ENCODE peak calls at places on chromosome X, in nine cellular contexts. One of them, this sample, is unnamed.

GRCh38 chrX:45134303-45134702 is 66.4 kb downstream of the DIPK2B start:
- DNase-seq in KG1: no peak
- DNase-seq in occipital lobe: peak
- DNase-seq in aorta: no peak
- DNase-seq in AG10803: no peak
- DNase-seq in amniotic stem cell: no peak
- DNase-seq in HFF-Myc: no peak
- DNase-seq in HS-5: no peak
- DNase-seq in coronary artery: no peak
- DNase-seq in this sample: no peak

GRCh38 chrX:9369802-9370291 is 95.0 kb upstream of the TBL1X start:
- DNase-seq in coronary artery: no peak
- DNase-seq in HFF-Myc: no peak
- DNase-seq in aorta: no peak
- DNase-seq in AG10803: no peak
- DNase-seq in KG1: no peak
- DNase-seq in occipital lobe: no peak
- DNase-seq in HS-5: no peak
- DNase-seq in amniotic stem cell: no peak
- DNase-seq in this sample: no peak

GRCh38 chrX:30620980-30621716 is 32.1 kb upstream of the GK start:
- DNase-seq in HFF-Myc: peak
- DNase-seq in occipital lobe: no peak
- DNase-seq in coronary artery: no peak
- DNase-seq in AG10803: peak
- DNase-seq in amniotic stem cell: peak
- DNase-seq in HS-5: peak
- DNase-seq in aorta: no peak
- DNase-seq in KG1: no peak
- DNase-seq in this sample: no peak

GRCh38 chrX:96774116-96774515 is 89.5 kb downstream of the DIAPH2 start:
- DNase-seq in coronary artery: no peak
- DNase-seq in KG1: no peak
- DNase-seq in amniotic stem cell: no peak
- DNase-seq in HFF-Myc: no peak
- DNase-seq in occipital lobe: no peak
- DNase-seq in HS-5: no peak
- DNase-seq in AG10803: no peak
- DNase-seq in aorta: no peak
- DNase-seq in this sample: no peak

GRCh38 chrX:8194216-8194615 is 23.1 kb upstream of the VCX2 start:
- DNase-seq in occipital lobe: no peak
- DNase-seq in AG10803: no peak
- DNase-seq in amniotic stem cell: no peak
- DNase-seq in KG1: no peak
- DNase-seq in aorta: no peak
- DNase-seq in HS-5: no peak
- DNase-seq in HFF-Myc: no peak
- DNase-seq in coronary artery: no peak
- DNase-seq in this sample: no peak

GRCh38 chrX:80817002-80817401 is 7.3 kb upstream of the BRWD3 start:
- DNase-seq in coronary artery: no peak
- DNase-seq in aorta: no peak
- DNase-seq in occipital lobe: no peak
- DNase-seq in amniotic stem cell: no peak
- DNase-seq in AG10803: peak
- DNase-seq in HS-5: no peak
- DNase-seq in KG1: no peak
- DNase-seq in HFF-Myc: no peak
- DNase-seq in this sample: no peak

GRCh38 chrX:39757971-39758370 is 339.8 kb downstream of the BCOR start:
- DNase-seq in coronary artery: no peak
- DNase-seq in amniotic stem cell: no peak
- DNase-seq in KG1: no peak
- DNase-seq in HFF-Myc: no peak
- DNase-seq in aorta: no peak
- DNase-seq in AG10803: peak
- DNase-seq in occipital lobe: no peak
- DNase-seq in HS-5: no peak
- DNase-seq in this sample: no peak

GRCh38 chrX:7074135-7074907 is 73.2 kb upstream of the STS start:
- DNase-seq in HFF-Myc: no peak
- DNase-seq in amniotic stem cell: no peak
- DNase-seq in occipital lobe: no peak
- DNase-seq in AG10803: no peak
- DNase-seq in HS-5: no peak
- DNase-seq in coronary artery: no peak
- DNase-seq in aorta: no peak
- DNase-seq in KG1: no peak
- DNase-seq in this sample: no peak

GRCh38 chrX:147902270-147902669 is 9.4 kb upstream of the FMR1 start:
- DNase-seq in AG10803: no peak
- DNase-seq in amniotic stem cell: no peak
- DNase-seq in occipital lobe: no peak
- DNase-seq in aorta: no peak
- DNase-seq in KG1: no peak
- DNase-seq in HFF-Myc: no peak
- DNase-seq in coronary artery: no peak
- DNase-seq in HS-5: no peak
- DNase-seq in this sample: no peak

GRCh38 chrX:53729756-53730155 is 43.2 kb upstream of the HUWE1 start:
- DNase-seq in KG1: no peak
- DNase-seq in amniotic stem cell: no peak
- DNase-seq in HS-5: peak
- DNase-seq in HFF-Myc: no peak
- DNase-seq in AG10803: peak
- DNase-seq in occipital lobe: no peak
- DNase-seq in aorta: no peak
- DNase-seq in coronary artery: no peak
- DNase-seq in this sample: no peak

GRCh38 chrX:39158801-39159657 is 357.8 kb downstream of the MID1IP1 start:
- DNase-seq in coronary artery: no peak
- DNase-seq in KG1: no peak
- DNase-seq in HS-5: no peak
- DNase-seq in amniotic stem cell: peak
- DNase-seq in aorta: no peak
- DNase-seq in occipital lobe: no peak
- DNase-seq in AG10803: no peak
- DNase-seq in HFF-Myc: no peak
- DNase-seq in this sample: no peak